ENCODE peak calls at places on chromosome 13, in nine cellular contexts. One of them, this sample, is unnamed.

GRCh38 chr13:110397445-110397844 is 90.4 kb downstream of the COL4A2 start:
- DNase-seq in tibial artery: no peak
- DNase-seq in AG04450: no peak
- DNase-seq in AG09319: no peak
- DNase-seq in heart right ventricle: peak
- DNase-seq in RWPE1: no peak
- DNase-seq in lower lobe of right lung: no peak
- DNase-seq in SK-N-SH: no peak
- DNase-seq in adrenal gland: no peak
- DNase-seq in this sample: no peak

GRCh38 chr13:109954441-109954840 is 168.1 kb upstream of the IRS2 start:
- DNase-seq in tibial artery: no peak
- DNase-seq in AG04450: no peak
- DNase-seq in AG09319: no peak
- DNase-seq in heart right ventricle: no peak
- DNase-seq in RWPE1: no peak
- DNase-seq in lower lobe of right lung: no peak
- DNase-seq in SK-N-SH: no peak
- DNase-seq in adrenal gland: no peak
- DNase-seq in this sample: no peak

GRCh38 chr13:51980918-51981317 is 30.3 kb downstream of the ATP7B start:
- DNase-seq in tibial artery: no peak
- DNase-seq in AG04450: no peak
- DNase-seq in AG09319: no peak
- DNase-seq in heart right ventricle: no peak
- DNase-seq in RWPE1: no peak
- DNase-seq in lower lobe of right lung: no peak
- DNase-seq in SK-N-SH: no peak
- DNase-seq in adrenal gland: no peak
- DNase-seq in this sample: no peak

GRCh38 chr13:41859555-41859954 is 101.4 kb downstream of the VWA8 start:
- DNase-seq in tibial artery: no peak
- DNase-seq in AG04450: no peak
- DNase-seq in AG09319: no peak
- DNase-seq in heart right ventricle: no peak
- DNase-seq in RWPE1: no peak
- DNase-seq in lower lobe of right lung: no peak
- DNase-seq in SK-N-SH: no peak
- DNase-seq in adrenal gland: no peak
- DNase-seq in this sample: no peak

GRCh38 chr13:77779461-77780272 is 82.2 kb downstream of the SLAIN1 start:
- DNase-seq in tibial artery: no peak
- DNase-seq in AG04450: peak
- DNase-seq in AG09319: peak
- DNase-seq in heart right ventricle: peak
- DNase-seq in RWPE1: peak
- DNase-seq in lower lobe of right lung: peak
- DNase-seq in SK-N-SH: peak
- DNase-seq in adrenal gland: peak
- DNase-seq in this sample: peak

GRCh38 chr13:98577823-98578285 is 947 bp upstream of the STK24 start:
- DNase-seq in tibial artery: no peak
- DNase-seq in AG04450: no peak
- DNase-seq in AG09319: no peak
- DNase-seq in heart right ventricle: no peak
- DNase-seq in RWPE1: no peak
- DNase-seq in lower lobe of right lung: no peak
- DNase-seq in SK-N-SH: no peak
- DNase-seq in adrenal gland: no peak
- DNase-seq in this sample: no peak

GRCh38 chr13:67069117-67069767 is 160.9 kb downstream of the PCDH9 start:
- DNase-seq in tibial artery: no peak
- DNase-seq in AG04450: no peak
- DNase-seq in AG09319: no peak
- DNase-seq in heart right ventricle: no peak
- DNase-seq in RWPE1: no peak
- DNase-seq in lower lobe of right lung: no peak
- DNase-seq in SK-N-SH: no peak
- DNase-seq in adrenal gland: no peak
- DNase-seq in this sample: no peak

GRCh38 chr13:73421310-73421912 is 362.6 kb downstream of the KLF5 start:
- DNase-seq in tibial artery: no peak
- DNase-seq in AG04450: no peak
- DNase-seq in AG09319: no peak
- DNase-seq in heart right ventricle: no peak
- DNase-seq in RWPE1: peak
- DNase-seq in lower lobe of right lung: no peak
- DNase-seq in SK-N-SH: no peak
- DNase-seq in adrenal gland: no peak
- DNase-seq in this sample: no peak

DNA sequence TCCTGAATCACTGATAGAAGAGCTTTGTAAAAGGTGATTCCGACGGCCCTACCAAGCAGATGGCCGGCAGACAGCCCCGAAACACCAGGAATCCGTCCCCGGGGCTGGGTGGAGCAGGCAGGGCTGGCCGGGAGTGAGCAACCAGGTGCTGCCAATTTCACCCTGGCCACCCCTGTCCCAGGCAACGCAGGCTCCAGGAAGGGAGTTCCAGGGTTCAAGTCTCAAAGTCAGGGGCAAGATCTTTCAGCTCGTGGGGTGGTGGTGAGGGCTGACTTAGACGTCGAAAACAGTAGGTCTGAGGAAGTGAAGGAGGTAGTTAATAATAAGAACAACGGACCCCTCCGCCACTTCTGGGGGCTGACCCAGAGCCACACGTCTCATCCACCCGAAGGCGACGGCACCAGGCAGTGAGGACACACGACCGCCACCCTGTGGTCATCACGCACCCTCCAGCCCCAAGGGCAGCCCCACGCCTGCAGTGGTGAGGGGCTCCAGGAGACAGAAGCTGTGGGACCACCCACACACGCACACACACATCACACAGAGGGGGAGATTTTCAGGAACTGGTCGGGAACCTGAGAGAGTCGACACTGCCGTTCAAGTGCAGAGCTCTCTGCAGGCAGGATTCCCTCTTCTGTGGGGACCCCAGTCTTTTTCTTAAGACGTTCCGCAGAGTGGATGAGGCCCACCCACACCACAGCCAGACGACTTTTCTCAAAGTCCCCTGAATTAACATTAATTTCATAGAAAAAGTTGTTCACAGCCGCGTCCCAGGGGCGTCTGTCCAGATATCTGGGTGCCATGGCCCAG is 67.2 kb downstream of the SPACA7 start:
- DNase-seq in tibial artery: no peak
- DNase-seq in AG04450: no peak
- DNase-seq in AG09319: no peak
- DNase-seq in heart right ventricle: no peak
- DNase-seq in RWPE1: no peak
- DNase-seq in lower lobe of right lung: no peak
- DNase-seq in SK-N-SH: peak
- DNase-seq in adrenal gland: no peak
- DNase-seq in this sample: peak
- TF ChIP-seq CTCF in tibial artery: no peak
- TF ChIP-seq CTCF in AG04450: peak
- TF ChIP-seq CTCF in AG09319: peak
- TF ChIP-seq CTCF in heart right ventricle: no peak
- TF ChIP-seq CTCF in RWPE1: no peak
- TF ChIP-seq CTCF in lower lobe of right lung: no peak
- TF ChIP-seq CTCF in SK-N-SH: no peak
- TF ChIP-seq CTCF in adrenal gland: no peak
- TF ChIP-seq CTCF in this sample: no peak

GRCh38 chr13:92575782-92576181 is 650.8 kb upstream of the GPC6 start:
- DNase-seq in tibial artery: no peak
- DNase-seq in AG04450: no peak
- DNase-seq in AG09319: no peak
- DNase-seq in heart right ventricle: no peak
- DNase-seq in RWPE1: no peak
- DNase-seq in lower lobe of right lung: no peak
- DNase-seq in SK-N-SH: no peak
- DNase-seq in adrenal gland: no peak
- DNase-seq in this sample: no peak

GRCh38 chr13:92574499-92574898 is 652.1 kb upstream of the GPC6 start:
- DNase-seq in tibial artery: no peak
- DNase-seq in AG04450: no peak
- DNase-seq in AG09319: no peak
- DNase-seq in heart right ventricle: no peak
- DNase-seq in RWPE1: no peak
- DNase-seq in lower lobe of right lung: no peak
- DNase-seq in SK-N-SH: no peak
- DNase-seq in adrenal gland: no peak
- DNase-seq in this sample: no peak

GRCh38 chr13:92572190-92572589 is 654.4 kb upstream of the GPC6 start:
- DNase-seq in tibial artery: no peak
- DNase-seq in AG04450: no peak
- DNase-seq in AG09319: no peak
- DNase-seq in heart right ventricle: no peak
- DNase-seq in RWPE1: no peak
- DNase-seq in lower lobe of right lung: no peak
- DNase-seq in SK-N-SH: no peak
- DNase-seq in adrenal gland: no peak
- DNase-seq in this sample: no peak

GRCh38 chr13:92578358-92578757 is 648.2 kb upstream of the GPC6 start:
- DNase-seq in tibial artery: no peak
- DNase-seq in AG04450: no peak
- DNase-seq in AG09319: no peak
- DNase-seq in heart right ventricle: no peak
- DNase-seq in RWPE1: no peak
- DNase-seq in lower lobe of right lung: no peak
- DNase-seq in SK-N-SH: no peak
- DNase-seq in adrenal gland: no peak
- DNase-seq in this sample: no peak

GRCh38 chr13:92573467-92574057 is 653.0 kb upstream of the GPC6 start:
- DNase-seq in tibial artery: no peak
- DNase-seq in AG04450: no peak
- DNase-seq in AG09319: no peak
- DNase-seq in heart right ventricle: no peak
- DNase-seq in RWPE1: no peak
- DNase-seq in lower lobe of right lung: no peak
- DNase-seq in SK-N-SH: peak
- DNase-seq in adrenal gland: no peak
- DNase-seq in this sample: peak
- TF ChIP-seq CTCF in tibial artery: no peak
- TF ChIP-seq CTCF in AG04450: peak
- TF ChIP-seq CTCF in AG09319: no peak
- TF ChIP-seq CTCF in heart right ventricle: peak
- TF ChIP-seq CTCF in RWPE1: no peak
- TF ChIP-seq CTCF in lower lobe of right lung: no peak
- TF ChIP-seq CTCF in SK-N-SH: peak
- TF ChIP-seq CTCF in adrenal gland: no peak
- TF ChIP-seq CTCF in this sample: peak

GRCh38 chr13:25882732-25883357 is 169.0 kb downstream of the SHISA2 start:
- DNase-seq in tibial artery: no peak
- DNase-seq in AG04450: no peak
- DNase-seq in AG09319: no peak
- DNase-seq in heart right ventricle: no peak
- DNase-seq in RWPE1: no peak
- DNase-seq in lower lobe of right lung: no peak
- DNase-seq in SK-N-SH: peak
- DNase-seq in adrenal gland: no peak
- DNase-seq in this sample: no peak

GRCh38 chr13:25890671-25891212 is 161.1 kb downstream of the SHISA2 start:
- DNase-seq in tibial artery: no peak
- DNase-seq in AG04450: no peak
- DNase-seq in AG09319: no peak
- DNase-seq in heart right ventricle: no peak
- DNase-seq in RWPE1: no peak
- DNase-seq in lower lobe of right lung: no peak
- DNase-seq in SK-N-SH: no peak
- DNase-seq in adrenal gland: no peak
- DNase-seq in this sample: no peak

GRCh38 chr13:25885418-25885817 is 166.4 kb downstream of the SHISA2 start:
- DNase-seq in tibial artery: no peak
- DNase-seq in AG04450: no peak
- DNase-seq in AG09319: no peak
- DNase-seq in heart right ventricle: no peak
- DNase-seq in RWPE1: no peak
- DNase-seq in lower lobe of right lung: no peak
- DNase-seq in SK-N-SH: peak
- DNase-seq in adrenal gland: no peak
- DNase-seq in this sample: no peak

GRCh38 chr13:25887962-25888655 is 163.7 kb downstream of the SHISA2 start:
- DNase-seq in tibial artery: no peak
- DNase-seq in AG04450: no peak
- DNase-seq in AG09319: no peak
- DNase-seq in heart right ventricle: no peak
- DNase-seq in RWPE1: no peak
- DNase-seq in lower lobe of right lung: no peak
- DNase-seq in SK-N-SH: no peak
- DNase-seq in adrenal gland: no peak
- DNase-seq in this sample: no peak

DNA sequence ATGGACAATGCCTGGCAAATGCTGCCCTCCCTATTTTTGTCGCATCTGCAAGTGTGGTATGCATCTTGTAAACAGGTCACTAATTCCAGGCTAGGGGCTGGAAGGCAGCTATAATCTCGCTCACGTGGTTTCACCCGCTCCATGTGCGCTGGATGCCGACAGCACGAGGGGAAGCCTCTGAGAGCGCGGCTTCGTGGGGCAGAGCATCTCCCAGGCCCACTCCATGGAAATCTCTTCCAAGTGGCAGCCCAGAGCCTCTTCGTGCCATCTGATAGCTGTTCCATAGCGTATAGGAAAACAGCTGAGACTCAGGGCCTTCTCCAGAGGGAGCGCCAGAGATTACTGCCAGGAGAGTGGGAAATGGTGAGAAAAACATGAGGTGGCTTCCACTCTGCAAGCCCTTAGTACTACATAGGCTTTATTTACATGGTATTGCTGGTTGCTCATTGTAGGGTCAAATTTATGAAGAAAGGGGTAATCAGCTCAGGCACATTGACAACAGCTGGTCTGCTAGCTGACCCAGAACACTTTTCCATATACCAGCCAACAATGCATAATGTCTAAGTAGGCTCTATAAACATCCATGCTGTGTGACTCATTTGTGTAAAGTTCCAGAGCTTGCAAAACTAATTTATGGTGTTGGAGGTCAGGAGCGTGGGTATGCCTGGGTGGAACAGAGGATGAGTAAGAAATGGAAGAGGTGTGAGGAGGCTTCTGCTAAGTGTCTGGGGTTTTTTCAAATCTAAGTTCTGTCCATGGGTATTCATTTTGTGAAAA is 165.2 kb downstream of the SHISA2 start:
- DNase-seq in tibial artery: no peak
- DNase-seq in AG04450: peak
- DNase-seq in AG09319: peak
- DNase-seq in heart right ventricle: no peak
- DNase-seq in RWPE1: peak
- DNase-seq in lower lobe of right lung: no peak
- DNase-seq in SK-N-SH: no peak
- DNase-seq in adrenal gland: no peak
- DNase-seq in this sample: no peak
- TF ChIP-seq CTCF in tibial artery: no peak
- TF ChIP-seq CTCF in AG04450: no peak
- TF ChIP-seq CTCF in AG09319: no peak
- TF ChIP-seq CTCF in heart right ventricle: no peak
- TF ChIP-seq CTCF in RWPE1: no peak
- TF ChIP-seq CTCF in lower lobe of right lung: no peak
- TF ChIP-seq CTCF in SK-N-SH: no peak
- TF ChIP-seq CTCF in adrenal gland: no peak
- TF ChIP-seq CTCF in this sample: no peak

GRCh38 chr13:101916758-101917474 is 464.4 kb downstream of the ITGBL1 start:
- DNase-seq in tibial artery: no peak
- DNase-seq in AG04450: no peak
- DNase-seq in AG09319: no peak
- DNase-seq in heart right ventricle: no peak
- DNase-seq in RWPE1: no peak
- DNase-seq in lower lobe of right lung: no peak
- DNase-seq in SK-N-SH: peak
- DNase-seq in adrenal gland: no peak
- DNase-seq in this sample: peak

GRCh38 chr13:101917475-101917810 is 465.0 kb downstream of the ITGBL1 start:
- DNase-seq in tibial artery: no peak
- DNase-seq in AG04450: no peak
- DNase-seq in AG09319: no peak
- DNase-seq in heart right ventricle: no peak
- DNase-seq in RWPE1: no peak
- DNase-seq in lower lobe of right lung: no peak
- DNase-seq in SK-N-SH: peak
- DNase-seq in adrenal gland: no peak
- DNase-seq in this sample: no peak

GRCh38 chr13:101915755-101916107 is 463.3 kb downstream of the ITGBL1 start:
- DNase-seq in tibial artery: no peak
- DNase-seq in AG04450: no peak
- DNase-seq in AG09319: no peak
- DNase-seq in heart right ventricle: no peak
- DNase-seq in RWPE1: no peak
- DNase-seq in lower lobe of right lung: no peak
- DNase-seq in SK-N-SH: no peak
- DNase-seq in adrenal gland: no peak
- DNase-seq in this sample: no peak

GRCh38 chr13:101915333-101915732 is 462.9 kb downstream of the ITGBL1 start:
- DNase-seq in tibial artery: no peak
- DNase-seq in AG04450: no peak
- DNase-seq in AG09319: no peak
- DNase-seq in heart right ventricle: no peak
- DNase-seq in RWPE1: no peak
- DNase-seq in lower lobe of right lung: no peak
- DNase-seq in SK-N-SH: peak
- DNase-seq in adrenal gland: no peak
- DNase-seq in this sample: no peak

DNA sequence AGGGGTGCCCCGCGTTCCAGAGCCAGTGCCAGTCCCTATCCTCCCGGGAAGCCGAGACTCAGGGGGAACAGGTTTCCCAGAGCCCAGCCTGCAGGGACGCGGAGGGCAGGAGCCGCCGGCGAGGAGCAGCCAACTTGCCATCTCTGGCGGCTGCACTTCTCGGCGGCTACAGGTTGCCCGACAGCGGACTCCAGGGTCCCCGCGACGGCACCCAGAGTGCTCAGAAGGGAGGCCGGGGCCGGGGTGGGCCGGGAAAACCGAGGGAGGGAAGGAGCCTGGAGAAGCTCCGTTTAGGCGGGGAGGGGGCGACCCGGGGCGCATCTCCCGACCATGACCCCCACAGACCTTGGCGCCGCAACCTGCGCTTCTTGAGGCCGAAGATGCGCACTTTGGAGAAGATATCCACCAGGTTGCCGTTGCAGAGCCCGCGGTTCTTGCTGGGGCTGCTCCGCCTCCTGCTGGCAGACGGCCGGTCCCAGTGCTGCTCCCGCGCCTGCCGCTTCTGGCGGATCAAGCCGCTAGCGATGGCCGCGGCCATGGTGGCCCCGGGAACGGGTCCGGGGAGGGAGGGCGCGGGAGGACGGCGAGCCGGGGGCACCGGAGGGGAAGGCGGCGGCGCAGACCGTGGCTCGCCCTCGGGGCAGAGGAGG is 463.8 kb downstream of the ITGBL1 start:
- DNase-seq in tibial artery: no peak
- DNase-seq in AG04450: no peak
- DNase-seq in AG09319: no peak
- DNase-seq in heart right ventricle: no peak
- DNase-seq in RWPE1: no peak
- DNase-seq in lower lobe of right lung: no peak
- DNase-seq in SK-N-SH: peak
- DNase-seq in adrenal gland: no peak
- DNase-seq in this sample: peak
- TF ChIP-seq CTCF in tibial artery: no peak
- TF ChIP-seq CTCF in AG04450: peak
- TF ChIP-seq CTCF in AG09319: peak
- TF ChIP-seq CTCF in heart right ventricle: peak
- TF ChIP-seq CTCF in RWPE1: no peak
- TF ChIP-seq CTCF in lower lobe of right lung: no peak
- TF ChIP-seq CTCF in SK-N-SH: peak
- TF ChIP-seq CTCF in adrenal gland: no peak
- TF ChIP-seq CTCF in this sample: no peak

This sample was measured in endothelial cell.